ENCODE peak calls at places on chromosomes 3 and 15, in seven cellular contexts. H is activated CD4-positive, alpha-beta memory T cell treated with anti-CD3 and anti-CD28 coated beads, Interleukin-2, amount 10 ng/mL, durations not matched to agents 7 days and 5 days; F is GM23338; R is IMR-90; W is heart left ventricle; A is foreskin melanocyte; M is RCC 7860. I is an unnamed sample.

GRCh38 chr3:134092231-134092701 is 62.5 kb upstream of the SLCO2A1 start:
- DNase-seq in H (no peak), F (no peak), R (peak), W (no peak), A (no peak), M (no peak), I (no peak)

GRCh38 chr3:49295489-49296058 is 18.5 kb upstream of the C3orf62 start:
- DNase-seq in H (peak), F (peak), R (peak), W (no peak), A (peak), M (no peak), I (peak)

GRCh38 chr3:167187211-167187610 is 192.9 kb downstream of the ZBBX start:
- DNase-seq in H (no peak), F (no peak), R (no peak), W (no peak), A (no peak), M (no peak), I (no peak)

GRCh38 chr3:156626104-156626503 is 48.3 kb upstream of the TIPARP start:
- DNase-seq in H (no peak), F (no peak), R (no peak), W (no peak), A (no peak), M (no peak), I (peak)

GRCh38 chr3:28575100-28575747 is 226.6 kb upstream of the AZI2 start:
- DNase-seq in H (no peak), F (peak), R (no peak), W (peak), A (no peak), M (no peak), I (no peak)

GRCh38 chr15:93249599-93249998 is 160.6 kb upstream of the RGMA start:
- DNase-seq in H (no peak), F (no peak), R (no peak), W (no peak), A (no peak), M (no peak), I (no peak)

GRCh38 chr3:185363662-185364203 is 797 bp downstream of the MAP3K13 start:
- DNase-seq in H (no peak), F (no peak), R (no peak), W (no peak), A (no peak), M (no peak), I (no peak)

GRCh38 chr15:77087213-77087612 is 16.3 kb upstream of the TSPAN3 start:
- DNase-seq in H (no peak), F (no peak), R (no peak), W (no peak), A (no peak), M (no peak), I (no peak)

GRCh38 chr15:69094124-69095030 is 66.1 kb upstream of the GLCE start:
- DNase-seq in H (no peak), F (no peak), R (no peak), W (no peak), A (no peak), M (no peak), I (no peak)

GRCh38 chr3:161171639-161172552 is 49.2 kb upstream of the NMD3 start:
- DNase-seq in H (no peak), F (peak), R (no peak), W (no peak), A (no peak), M (no peak), I (peak)

I was measured in RKO.